ENCODE peak calls at places on chromosomes 2 and 18, in nine cellular contexts. S is CD8-positive, alpha-beta memory T cell; Z is GM23338; A is gastrocnemius medialis; O is upper lobe of right lung; J is GM23248; K is stomach; N is neuronal stem cell; G is colonic mucosa. D is an unnamed sample. For H3K36me3, the result is how much of the 10 kb centered on the place peaks cover.

GRCh38 chr2:127146071-127146725 is 39.2 kb upstream of the BIN1 start:
- DNase-seq in S (no peak), Z (no peak), A (peak), O (no peak), J (no peak), K (no peak), N (no peak), G (no peak), D (no peak)

GRCh38 chr2:84894131-84894586 is 11.3 kb upstream of the TMSB10 start:
- DNase-seq in S (no peak), Z (peak), A (no peak), O (no peak), J (no peak), K (no peak), N (no peak), G (no peak), D (no peak)

GRCh38 chr2:10584843-10585475 is 104.8 kb downstream of the NOL10 start:
- DNase-seq in S (no peak), Z (no peak), A (no peak), O (no peak), J (peak), K (no peak), N (peak), G (no peak), D (no peak)

GRCh38 chr2:43542285-43542933 is 53.4 kb downstream of the THADA start:
- DNase-seq in S (no peak), Z (peak), A (no peak), O (no peak), J (peak), K (no peak), N (no peak), G (no peak), D (peak)

GRCh38 chr2:230657906-230658305 is 54.7 kb upstream of the CAB39 start:
- DNase-seq in S (no peak), Z (no peak), A (no peak), O (no peak), J (no peak), K (no peak), N (no peak), G (no peak), D (no peak)

GRCh38 chr2:137847443-137847842 is 116.8 kb upstream of the HNMT start:
- DNase-seq in S (no peak), Z (no peak), A (no peak), O (no peak), J (no peak), K (no peak), N (no peak), G (no peak), D (no peak)

GRCh38 chr2:72710418-72711152 is 115.2 kb downstream of the EXOC6B start:
- DNase-seq in S (no peak), Z (no peak), A (no peak), O (no peak), J (no peak), K (no peak), N (no peak), G (no peak), D (no peak)

GRCh38 chr18:44759925-44760342 is 79.2 kb downstream of the SETBP1 start:
- DNase-seq in S (no peak), Z (no peak), A (no peak), O (no peak), J (no peak), K (no peak), N (no peak), G (no peak), D (no peak)

GRCh38 chr2:96164459-96165184 is 19.4 kb upstream of the DUSP2 start:
- DNase-seq in S (peak), Z (peak), A (no peak), O (no peak), J (no peak), K (no peak), N (no peak), G (no peak), D (peak)

GRCh38 chr2:51662187-51662586 is 630.3 kb upstream of the NRXN1 start:
- DNase-seq in S (no peak), Z (peak), A (no peak), O (no peak), J (no peak), K (no peak), N (no peak), G (no peak), D (no peak)

GRCh38 chr2:176652300-176653182 is 383.3 kb downstream of the MTX2 start:
- DNase-seq in S (no peak), Z (peak), A (no peak), O (no peak), J (peak), K (no peak), N (peak), G (peak), D (no peak)

GRCh38 chr18:6807504-6808257 is 78.2 kb downstream of the ARHGAP28 start:
- DNase-seq in S (no peak), Z (no peak), A (no peak), O (no peak), J (no peak), K (no peak), N (no peak), G (no peak), D (no peak)

GRCh38 chr2:119680457-119681195 is 1.6 kb downstream of the TMEM177 start:
- DNase-seq in S (no peak), Z (no peak), A (no peak), O (no peak), J (no peak), K (no peak), N (no peak), G (no peak), D (no peak)

GRCh38 chr2:205047273-205047839 is 502.1 kb downstream of the PARD3B start:
- DNase-seq in S (no peak), Z (peak), A (no peak), O (no peak), J (no peak), K (no peak), N (peak), G (no peak), D (no peak)

DNA sequence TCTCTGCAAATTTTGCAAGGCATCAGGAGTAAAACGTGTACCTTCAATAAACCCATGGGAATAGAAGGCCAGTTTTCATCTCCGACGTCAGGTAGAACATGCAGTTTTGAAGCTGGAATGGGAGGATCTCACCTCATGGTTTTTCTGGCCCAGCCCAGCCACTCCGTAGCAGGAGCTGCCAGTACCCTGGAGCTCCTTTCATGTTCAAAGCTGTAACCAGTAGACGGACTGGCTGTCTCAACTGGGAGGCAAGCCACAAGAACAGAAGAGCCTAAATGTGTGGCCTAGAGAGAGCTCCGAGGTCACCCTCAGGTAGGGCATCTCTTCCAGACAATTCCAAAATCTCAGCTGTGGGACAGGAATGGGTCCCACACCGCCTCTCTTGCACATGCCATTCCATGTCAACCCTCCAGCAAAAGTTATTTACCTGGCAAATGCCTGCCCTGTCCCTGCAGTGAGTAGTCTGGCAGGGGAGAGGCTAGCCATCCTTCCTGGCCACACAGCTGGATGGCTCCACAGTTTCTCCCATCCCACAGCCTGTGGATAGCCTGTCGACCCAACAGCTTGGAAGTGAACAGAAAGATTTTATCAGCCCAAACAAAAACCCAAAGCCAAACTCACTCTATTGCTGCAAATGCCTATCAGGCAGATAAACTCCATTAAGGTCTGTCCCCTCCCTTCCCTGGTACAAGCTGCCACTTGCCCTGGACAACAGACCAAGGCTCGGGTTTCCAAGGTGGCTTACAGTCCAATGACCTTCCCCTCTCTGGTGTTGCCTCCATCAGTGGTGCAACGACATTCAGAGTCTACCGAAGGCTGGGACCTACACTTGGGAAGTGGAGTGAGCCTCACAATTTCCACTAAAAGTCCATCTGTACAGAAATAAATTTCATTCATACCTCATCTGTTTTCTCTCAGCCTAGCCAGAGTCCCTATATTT is 27.8 kb downstream of the CRACDL start:
- DNase-seq in S (no peak), Z (no peak), A (no peak), O (peak), J (no peak), K (peak), N (no peak), G (no peak), D (no peak)
- H3K27ac ChIP-seq in S (no peak), Z (no peak), A (no peak), O (peak), J (peak), K (peak), N (no peak), G (no peak), D (no peak)

GRCh38 chr2:240238201-240238600 is 97.7 kb upstream of the OTOS start:
- DNase-seq in S (no peak), Z (no peak), A (no peak), O (no peak), J (peak), K (no peak), N (no peak), G (no peak), D (no peak)
- H3K36me3 ChIP-seq in S (under half), Z (under half), A (under half), O (under half), J (under half), K (under half), N (under half), G (under half), D (under half)

GRCh38 chr18:45775726-45776125 is 49.7 kb upstream of the SIGLEC15 start:
- DNase-seq in S (no peak), Z (no peak), A (no peak), O (no peak), J (peak), K (no peak), N (no peak), G (no peak), D (no peak)
- H3K27ac ChIP-seq in S (no peak), Z (no peak), A (peak), O (peak), J (peak), K (peak), N (no peak), G (no peak), D (no peak)

GRCh38 chr2:174575124-174575776 is 22.4 kb downstream of the WIPF1 start:
- DNase-seq in S (no peak), Z (no peak), A (no peak), O (no peak), J (no peak), K (no peak), N (no peak), G (no peak), D (no peak)
- H3K36me3 ChIP-seq in S (half or more), Z (under half), A (under half), O (half or more), J (under half), K (half or more), N (half or more), G (under half), D (half or more)

DNA sequence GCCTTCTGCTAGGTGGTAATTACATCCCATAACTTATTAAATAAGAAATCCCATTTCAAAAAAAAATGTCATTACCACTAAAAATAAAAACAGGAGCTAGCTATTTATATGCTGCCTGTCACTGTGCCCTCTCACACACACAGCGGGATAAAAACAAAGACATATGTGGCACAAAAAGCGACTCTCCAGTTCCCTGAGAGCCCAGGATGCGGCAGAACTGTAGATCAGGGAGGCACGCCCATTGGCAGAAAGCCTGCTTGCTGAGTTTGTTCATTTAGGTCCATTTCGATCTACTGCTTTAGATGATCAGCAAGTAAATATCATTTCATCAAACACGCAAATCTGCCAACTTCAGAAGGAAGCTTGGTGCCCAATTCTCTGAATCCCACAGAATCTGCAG is 124.4 kb downstream of the TMEM163 start:
- DNase-seq in S (no peak), Z (no peak), A (no peak), O (no peak), J (no peak), K (no peak), N (no peak), G (no peak), D (no peak)
- H3K27ac ChIP-seq in S (no peak), Z (no peak), A (no peak), O (no peak), J (no peak), K (no peak), N (no peak), G (no peak), D (no peak)

DNA sequence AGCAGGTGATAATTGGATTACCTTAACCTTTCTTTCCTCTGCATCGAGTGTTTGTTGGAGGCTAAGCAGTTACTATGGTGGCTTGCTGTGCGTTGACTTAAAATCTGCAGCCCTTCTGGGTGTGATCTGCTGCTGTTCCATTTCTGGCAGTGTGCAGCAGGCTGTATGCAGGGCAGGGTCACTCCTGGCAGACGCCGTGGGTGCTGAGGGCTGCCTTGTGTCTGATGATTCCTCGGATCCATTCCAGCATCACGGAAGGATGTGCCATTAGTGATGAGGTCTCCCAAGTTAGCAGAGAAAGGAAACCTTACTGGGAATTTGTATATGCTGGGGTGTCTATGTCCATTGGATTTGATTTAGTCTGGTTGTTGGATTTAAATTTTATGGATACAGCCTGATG is 310.8 kb downstream of the AGAP1 start:
- DNase-seq in S (no peak), Z (no peak), A (no peak), O (no peak), J (no peak), K (no peak), N (no peak), G (no peak), D (no peak)
- H3K36me3 ChIP-seq in S (under half), Z (under half), A (under half), O (under half), J (under half), K (half or more), N (half or more), G (under half), D (under half)